ENCODE peak calls at places on chromosomes 5 and 9, in seven cellular contexts. E, X, C, F, K, P and J are unnamed samples.

GRCh38 chr5:6687501-6687900 is 25.7 kb upstream of the TENT4A start:
- DNase-seq in E (no peak), X (no peak), C (no peak), F (no peak), K (no peak), P (no peak), J (no peak)

GRCh38 chr9:34047864-34048729 is 590 bp downstream of the UBAP2 start:
- DNase-seq in E (peak), X (no peak), C (no peak), F (peak), K (peak), P (peak), J (peak)

GRCh38 chr9:31847963-31848362 is 536.5 kb upstream of the ACO1 start:
- DNase-seq in E (no peak), X (no peak), C (no peak), F (peak), K (no peak), P (peak), J (no peak)

GRCh38 chr5:107321906-107322305 is 348.8 kb downstream of the EFNA5 start:
- DNase-seq in E (no peak), X (no peak), C (no peak), F (no peak), K (no peak), P (no peak), J (no peak)

GRCh38 chr5:17123010-17123409 is 94.4 kb upstream of the BASP1 start:
- DNase-seq in E (no peak), X (no peak), C (no peak), F (no peak), K (no peak), P (no peak), J (no peak)

GRCh38 chr5:179470191-179470590 is 80.2 kb upstream of the RUFY1 start:
- DNase-seq in E (no peak), X (no peak), C (no peak), F (no peak), K (no peak), P (no peak), J (no peak)

GRCh38 chr5:40871177-40871576 is 30.0 kb downstream of the CARD6 start:
- DNase-seq in E (no peak), X (no peak), C (no peak), F (no peak), K (no peak), P (no peak), J (no peak)

GRCh38 chr5:59795141-59795540 is 98.4 kb downstream of the PDE4D start:
- DNase-seq in E (no peak), X (no peak), C (no peak), F (no peak), K (no peak), P (no peak), J (no peak)

GRCh38 chr9:82991684-82992083 is 71.3 kb downstream of the RASEF start:
- DNase-seq in E (peak), X (no peak), C (no peak), F (peak), K (no peak), P (no peak), J (no peak)

GRCh38 chr9:5626727-5627634 is 1.9 kb upstream of the RIC1 start:
- DNase-seq in E (peak), X (no peak), C (peak), F (no peak), K (peak), P (peak), J (no peak)

GRCh38 chr9:131976157-131976740 is 103.4 kb downstream of the MED27 start:
- DNase-seq in E (peak), X (no peak), C (no peak), F (peak), K (no peak), P (no peak), J (no peak)

GRCh38 chr9:72173080-72173479 is 23.8 kb downstream of the GDA start:
- DNase-seq in E (no peak), X (no peak), C (no peak), F (no peak), K (no peak), P (no peak), J (no peak)

GRCh38 chr5:140827704-140828401 is at the start of gene PCDHA6:
- DNase-seq in E (no peak), X (no peak), C (no peak), F (no peak), K (no peak), P (peak), J (no peak)

GRCh38 chr5:158054388-158055092 is 195.6 kb upstream of the CLINT1 start:
- DNase-seq in E (peak), X (no peak), C (no peak), F (no peak), K (no peak), P (no peak), J (no peak)

GRCh38 chr5:158716668-158717067 is 383.0 kb downstream of the EBF1 start:
- DNase-seq in E (no peak), X (no peak), C (no peak), F (no peak), K (no peak), P (no peak), J (no peak)

GRCh38 chr9:114883709-114884108 is 46.7 kb downstream of the TNFSF8 start:
- DNase-seq in E (no peak), X (no peak), C (no peak), F (no peak), K (no peak), P (no peak), J (no peak)

GRCh38 chr9:132798817-132799790 is 79.0 kb downstream of the AK8 start:
- DNase-seq in E (peak), X (no peak), C (no peak), F (peak), K (no peak), P (peak), J (no peak)

GRCh38 chr5:135600141-135600570 is 21.4 kb upstream of the CXCL14 start:
- DNase-seq in E (no peak), X (no peak), C (no peak), F (no peak), K (no peak), P (no peak), J (no peak)

GRCh38 chr5:178624626-178625546 is 2.0 kb downstream of the CLK4 start:
- DNase-seq in E (no peak), X (no peak), C (no peak), F (no peak), K (no peak), P (peak), J (no peak)

GRCh38 chr9:75185585-75186170 is 97.4 kb downstream of the OSTF1 start:
- DNase-seq in E (no peak), X (no peak), C (no peak), F (peak), K (no peak), P (peak), J (no peak)

GRCh38 chr5:89417990-89418820 is 535.2 kb upstream of the MEF2C start:
- DNase-seq in E (no peak), X (no peak), C (no peak), F (no peak), K (no peak), P (peak), J (no peak)

GRCh38 chr9:81097167-81097566 is 592.2 kb downstream of the TLE1 start:
- DNase-seq in E (no peak), X (no peak), C (no peak), F (no peak), K (no peak), P (no peak), J (no peak)

GRCh38 chr5:115455241-115455640 is 89.3 kb downstream of the FEM1C start:
- DNase-seq in E (no peak), X (no peak), C (no peak), F (no peak), K (no peak), P (no peak), J (no peak)

GRCh38 chr5:80959768-80960442 is at the start of gene RASGRF2:
- DNase-seq in E (peak), X (no peak), C (no peak), F (peak), K (peak), P (no peak), J (peak)

GRCh38 chr9:128886211-128886826 is 4.4 kb downstream of the LRRC8A start:
- DNase-seq in E (no peak), X (no peak), C (no peak), F (no peak), K (no peak), P (peak), J (no peak)

GRCh38 chr9:117160254-117160653 is 254.6 kb downstream of the ASTN2 start:
- DNase-seq in E (no peak), X (no peak), C (no peak), F (no peak), K (no peak), P (no peak), J (no peak)

GRCh38 chr5:32583582-32584232 is 1.6 kb upstream of the SUB1 start:
- DNase-seq in E (no peak), X (no peak), C (peak), F (no peak), K (no peak), P (no peak), J (peak)

GRCh38 chr9:131960805-131961495 is 118.7 kb downstream of the MED27 start:
- DNase-seq in E (no peak), X (no peak), C (no peak), F (no peak), K (no peak), P (no peak), J (no peak)

GRCh38 chr5:145953202-145953601 is 16.8 kb downstream of the SH3RF2 start:
- DNase-seq in E (no peak), X (no peak), C (no peak), F (no peak), K (no peak), P (no peak), J (no peak)
- TF ChIP-seq TAF1 in E (no peak), X (no peak), C (no peak), F (no peak), K (no peak), P (no peak), J (no peak)

DNA sequence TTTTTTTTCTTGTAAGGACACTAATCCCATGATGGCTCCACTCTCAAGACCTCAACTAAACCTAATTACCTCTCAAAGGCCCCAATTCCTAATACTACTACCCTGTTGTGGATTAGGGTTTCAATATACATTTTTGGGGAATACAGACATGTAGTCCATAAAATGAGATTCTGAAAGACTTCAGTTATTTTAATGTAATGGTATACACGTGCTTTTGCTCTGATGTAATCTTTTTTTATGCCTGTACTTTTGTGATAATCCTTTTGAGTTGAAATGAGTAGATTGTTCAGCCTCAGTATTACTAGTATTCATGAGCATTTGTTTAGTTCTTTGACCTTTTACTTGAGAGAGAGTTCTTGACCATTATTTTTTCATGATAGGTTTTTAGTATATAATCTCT is 9.5 kb downstream of the CEP78 start:
- DNase-seq in E (no peak), X (no peak), C (no peak), F (no peak), K (no peak), P (no peak), J (no peak)
- TF ChIP-seq TAF1 in E (no peak), X (no peak), C (no peak), F (no peak), K (no peak), P (no peak), J (no peak)

DNA sequence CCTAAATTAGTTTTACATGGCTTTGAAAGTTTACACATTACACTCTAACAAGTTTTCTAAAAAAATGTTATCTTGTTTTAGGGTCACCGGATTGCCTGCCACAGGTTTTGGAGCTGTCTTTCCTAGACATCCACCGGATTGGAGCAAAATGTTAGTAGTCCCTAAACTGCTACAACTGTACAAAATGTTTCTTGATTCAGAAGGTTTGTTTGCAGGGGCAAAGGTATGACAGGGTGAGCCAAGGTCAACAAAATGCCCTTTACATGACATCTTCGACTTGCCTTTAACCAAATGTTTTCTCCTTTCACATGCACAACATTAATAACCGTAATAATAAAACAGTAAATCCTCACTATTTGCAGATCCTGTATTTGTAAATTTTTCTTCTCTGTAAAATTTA is 37.2 kb downstream of the CFAP95 start:
- DNase-seq in E (no peak), X (no peak), C (no peak), F (no peak), K (no peak), P (no peak), J (no peak)
- TF ChIP-seq TAF1 in E (no peak), X (no peak), C (no peak), F (no peak), K (no peak), P (no peak), J (no peak)

GRCh38 chr9:17807670-17808282 is 228.9 kb downstream of the SH3GL2 start:
- DNase-seq in E (no peak), X (no peak), C (no peak), F (peak), K (no peak), P (no peak), J (no peak)

GRCh38 chr9:17800397-17800796 is 221.5 kb downstream of the SH3GL2 start:
- DNase-seq in E (no peak), X (no peak), C (no peak), F (no peak), K (no peak), P (no peak), J (no peak)

GRCh38 chr9:17799383-17799782 is 220.5 kb downstream of the SH3GL2 start:
- DNase-seq in E (no peak), X (no peak), C (no peak), F (no peak), K (no peak), P (no peak), J (no peak)

GRCh38 chr9:17802249-17802857 is 223.5 kb downstream of the SH3GL2 start:
- DNase-seq in E (peak), X (no peak), C (no peak), F (no peak), K (no peak), P (no peak), J (no peak)
- TF ChIP-seq TAF1 in E (no peak), X (no peak), C (no peak), F (no peak), K (no peak), P (no peak), J (no peak)

GRCh38 chr9:91768977-91769916 is 180.8 kb downstream of the ROR2 start:
- DNase-seq in E (no peak), X (no peak), C (no peak), F (no peak), K (no peak), P (no peak), J (no peak)

GRCh38 chr9:91773166-91773565 is 176.9 kb downstream of the ROR2 start:
- DNase-seq in E (peak), X (no peak), C (no peak), F (no peak), K (no peak), P (no peak), J (no peak)

GRCh38 chr9:91771864-91772263 is 178.2 kb downstream of the ROR2 start:
- DNase-seq in E (no peak), X (no peak), C (no peak), F (no peak), K (no peak), P (no peak), J (no peak)

GRCh38 chr9:91770229-91770628 is 179.8 kb downstream of the ROR2 start:
- DNase-seq in E (no peak), X (no peak), C (no peak), F (no peak), K (no peak), P (no peak), J (no peak)

DNA sequence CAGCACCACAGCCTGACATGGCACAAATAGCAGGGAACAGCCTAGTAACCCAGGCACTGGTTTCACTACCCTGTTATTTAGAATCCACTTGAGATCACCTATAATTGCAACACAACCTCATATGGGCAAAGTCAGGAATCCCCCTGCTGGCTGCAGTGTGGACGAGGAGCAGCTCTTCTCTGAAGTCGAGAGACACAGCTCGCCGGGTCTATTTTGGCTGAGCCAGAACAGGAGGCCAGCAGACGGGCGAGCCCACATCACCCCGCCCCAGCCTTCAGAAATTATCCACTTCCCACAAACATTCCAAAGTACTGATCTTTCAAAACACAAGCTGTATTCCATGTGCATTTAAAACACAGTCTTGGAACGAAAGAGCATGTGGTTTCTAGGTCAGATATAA is 179.0 kb downstream of the ROR2 start:
- DNase-seq in E (no peak), X (no peak), C (no peak), F (no peak), K (no peak), P (no peak), J (no peak)
- TF ChIP-seq TAF1 in E (no peak), X (no peak), C (no peak), F (no peak), K (no peak), P (no peak), J (no peak)

GRCh38 chr9:19517202-19517942 is 108.6 kb downstream of the ACER2 start:
- DNase-seq in E (peak), X (peak), C (no peak), F (no peak), K (no peak), P (peak), J (no peak)
- TF ChIP-seq TAF1 in E (no peak), X (no peak), C (no peak), F (no peak), K (no peak), P (no peak), J (no peak)